ENCODE peak calls at places on chromosomes 4 and X, in seven cellular contexts. One of them, this sample, is unnamed.

GRCh38 chrX:133985164-133986007 is at the start of gene GPC3:
- DNase-seq in activated CD4-positive, alpha-beta T cell treated with anti-CD3 and anti-CD28 coated beads, Interleukin-2, amount 50 U/mL, for 1 hour: peak
- DNase-seq in BJ: no peak
- DNase-seq in aorta: peak
- DNase-seq in brain microvascular endothelial cell: no peak
- DNase-seq in cardiac fibroblast: no peak
- DNase-seq in T-helper 9 cell: peak
- DNase-seq in this sample: no peak

GRCh38 chr4:114383721-114384120 is 214.9 kb upstream of the UGT8 start:
- DNase-seq in aorta: no peak
- DNase-seq in BJ: peak
- DNase-seq in cardiac fibroblast: peak
- DNase-seq in brain microvascular endothelial cell: peak
- DNase-seq in T-helper 9 cell: no peak
- DNase-seq in activated CD4-positive, alpha-beta T cell treated with anti-CD3 and anti-CD28 coated beads, Interleukin-2, amount 50 U/mL, for 1 hour: no peak
- DNase-seq in this sample: no peak

GRCh38 chr4:27270435-27270834 is 409.8 kb downstream of the STIM2 start:
- DNase-seq in cardiac fibroblast: no peak
- DNase-seq in activated CD4-positive, alpha-beta T cell treated with anti-CD3 and anti-CD28 coated beads, Interleukin-2, amount 50 U/mL, for 1 hour: no peak
- DNase-seq in brain microvascular endothelial cell: no peak
- DNase-seq in T-helper 9 cell: no peak
- DNase-seq in aorta: no peak
- DNase-seq in BJ: no peak
- DNase-seq in this sample: no peak

GRCh38 chr4:186723207-186724047 is at the start of gene FAT1:
- DNase-seq in T-helper 9 cell: no peak
- DNase-seq in BJ: no peak
- DNase-seq in aorta: peak
- DNase-seq in cardiac fibroblast: peak
- DNase-seq in activated CD4-positive, alpha-beta T cell treated with anti-CD3 and anti-CD28 coated beads, Interleukin-2, amount 50 U/mL, for 1 hour: no peak
- DNase-seq in brain microvascular endothelial cell: peak
- DNase-seq in this sample: no peak

GRCh38 chr4:124691801-124692200 is 20.7 kb downstream of the ANKRD50 start:
- DNase-seq in aorta: no peak
- DNase-seq in brain microvascular endothelial cell: no peak
- DNase-seq in BJ: no peak
- DNase-seq in T-helper 9 cell: no peak
- DNase-seq in cardiac fibroblast: no peak
- DNase-seq in activated CD4-positive, alpha-beta T cell treated with anti-CD3 and anti-CD28 coated beads, Interleukin-2, amount 50 U/mL, for 1 hour: no peak
- DNase-seq in this sample: no peak

GRCh38 chr4:175891863-175892262 is 79.8 kb upstream of the GPM6A start:
- DNase-seq in T-helper 9 cell: no peak
- DNase-seq in BJ: no peak
- DNase-seq in cardiac fibroblast: peak
- DNase-seq in brain microvascular endothelial cell: no peak
- DNase-seq in aorta: no peak
- DNase-seq in activated CD4-positive, alpha-beta T cell treated with anti-CD3 and anti-CD28 coated beads, Interleukin-2, amount 50 U/mL, for 1 hour: no peak
- DNase-seq in this sample: no peak

GRCh38 chr4:177080388-177080787 is 229.3 kb upstream of the NEIL3 start:
- DNase-seq in T-helper 9 cell: no peak
- DNase-seq in brain microvascular endothelial cell: no peak
- DNase-seq in aorta: no peak
- DNase-seq in cardiac fibroblast: no peak
- DNase-seq in activated CD4-positive, alpha-beta T cell treated with anti-CD3 and anti-CD28 coated beads, Interleukin-2, amount 50 U/mL, for 1 hour: no peak
- DNase-seq in BJ: no peak
- DNase-seq in this sample: no peak

GRCh38 chrX:129529685-129530281 is 6.5 kb upstream of the SMARCA1 start:
- DNase-seq in cardiac fibroblast: peak
- DNase-seq in T-helper 9 cell: no peak
- DNase-seq in activated CD4-positive, alpha-beta T cell treated with anti-CD3 and anti-CD28 coated beads, Interleukin-2, amount 50 U/mL, for 1 hour: no peak
- DNase-seq in brain microvascular endothelial cell: no peak
- DNase-seq in BJ: no peak
- DNase-seq in aorta: no peak
- DNase-seq in this sample: no peak

GRCh38 chrX:79259073-79259689 is 108.0 kb downstream of the ITM2A start:
- DNase-seq in aorta: no peak
- DNase-seq in BJ: no peak
- DNase-seq in brain microvascular endothelial cell: no peak
- DNase-seq in activated CD4-positive, alpha-beta T cell treated with anti-CD3 and anti-CD28 coated beads, Interleukin-2, amount 50 U/mL, for 1 hour: peak
- DNase-seq in cardiac fibroblast: no peak
- DNase-seq in T-helper 9 cell: peak
- DNase-seq in this sample: peak